ENCODE peak calls at places on chromosomes 5 and 9, in five cellular contexts. S is cardiac muscle cell, N is pancreas, F is tibial nerve, W is sigmoid colon. H is an unnamed sample.

GRCh38 chr5:53779541-53779981 is 219.1 kb downstream of the NDUFS4 start:
- DNase-seq in S (no peak), N (no peak), F (no peak), W (no peak), H (peak; percentile 27)

GRCh38 chr5:60538955-60539866 is 160.8 kb downstream of the DEPDC1B start:
- DNase-seq in S (no peak), N (no peak), F (no peak), W (no peak), H (no peak)

GRCh38 chr5:140840978-140841962 is at the start of gene PCDHA8:
- DNase-seq in S (no peak), N (no peak), F (no peak), W (no peak), H (no peak)

GRCh38 chr5:59218424-59219045 is 635.7 kb downstream of the RAB3C start:
- DNase-seq in S (no peak), N (no peak), F (no peak), W (no peak), H (no peak)

GRCh38 chr5:17381926-17382325 is 116.1 kb upstream of the TAF11L2 start:
- DNase-seq in S (no peak), N (no peak), F (no peak), W (peak; percentile 69), H (peak; percentile 36)

GRCh38 chr9:75451045-75451444 is 362.7 kb downstream of the OSTF1 start:
- DNase-seq in S (no peak), N (no peak), F (no peak), W (no peak), H (no peak)

GRCh38 chr5:167730121-167730520 is 561.3 kb upstream of the WWC1 start:
- DNase-seq in S (no peak), N (no peak), F (no peak), W (no peak), H (no peak)

GRCh38 chr5:94870496-94871214 is 252.2 kb downstream of the SLF1 start:
- DNase-seq in S (no peak), N (no peak), F (no peak), W (no peak), H (no peak)

GRCh38 chr5:93208156-93208895 is 372.7 kb downstream of the NR2F1-AS1 start:
- DNase-seq in S (no peak), N (no peak), F (no peak), W (no peak), H (no peak)

GRCh38 chr9:116516456-116516855 is 170.6 kb upstream of the TRIM32 start:
- DNase-seq in S (no peak), N (no peak), F (no peak), W (no peak), H (no peak)

GRCh38 chr5:180306796-180307195 is 14.9 kb upstream of the MAPK9 start:
- DNase-seq in S (no peak), N (no peak), F (no peak), W (no peak), H (no peak)

GRCh38 chr5:132733499-132734148 is 3.7 kb downstream of the KIF3A start:
- DNase-seq in S (no peak), N (no peak), F (no peak), W (no peak), H (no peak)

GRCh38 chr9:86674475-86674874 is 272.8 kb downstream of the GAS1 start:
- DNase-seq in S (no peak), N (no peak), F (no peak), W (no peak), H (no peak)

GRCh38 chr5:124754206-124754927 is 7.9 kb upstream of the ZNF608 start:
- DNase-seq in S (no peak), N (no peak), F (no peak), W (no peak), H (no peak)

GRCh38 chr9:130635721-130636647 is 28.4 kb upstream of the PRDM12 start:
- DNase-seq in S (no peak), N (no peak), F (no peak), W (no peak), H (no peak)

GRCh38 chr9:108416321-108416720 is 439.5 kb downstream of the ACTL7B start:
- DNase-seq in S (no peak), N (no peak), F (no peak), W (no peak), H (no peak)

GRCh38 chr5:40823459-40823858 is 11.6 kb downstream of the RPL37 start:
- DNase-seq in S (no peak), N (no peak), F (no peak), W (no peak), H (no peak)

GRCh38 chr5:38329132-38329715 is 70.9 kb downstream of the EGFLAM start:
- DNase-seq in S (no peak), N (no peak), F (no peak), W (no peak), H (no peak)

GRCh38 chr9:106697799-106698591 is 165.0 kb upstream of the ZNF462 start:
- DNase-seq in S (peak; percentile 36), N (peak; percentile 68), F (peak; percentile 29), W (peak; percentile 91), H (peak; percentile 84)

GRCh38 chr9:131707050-131707449 is 32.8 kb downstream of the RAPGEF1 start:
- DNase-seq in S (no peak), N (no peak), F (no peak), W (no peak), H (no peak)

GRCh38 chr9:127528407-127529251 is 77.3 kb downstream of the LRSAM1 start:
- DNase-seq in S (peak; percentile 44), N (no peak), F (no peak), W (no peak), H (peak; percentile 41)

GRCh38 chr9:135979472-135980166 is 18.4 kb upstream of the UBAC1 start:
- DNase-seq in S (no peak), N (no peak), F (no peak), W (no peak), H (no peak)

GRCh38 chr5:11261226-11261625 is 500.2 kb upstream of the DAP start:
- DNase-seq in S (no peak), N (no peak), F (no peak), W (no peak), H (no peak)

GRCh38 chr9:106708147-106708838 is 154.7 kb upstream of the ZNF462 start:
- DNase-seq in S (no peak), N (no peak), F (no peak), W (no peak), H (no peak)

GRCh38 chr5:16891043-16891442 is 45.0 kb downstream of the MYO10 start:
- DNase-seq in S (no peak), N (no peak), F (no peak), W (no peak), H (no peak)

GRCh38 chr5:84303315-84303714 is 81.4 kb downstream of the EDIL3 start:
- DNase-seq in S (no peak), N (no peak), F (no peak), W (no peak), H (no peak)

GRCh38 chr9:135521608-135522095 is 412 bp downstream of the LCN1 start:
- DNase-seq in S (no peak), N (no peak), F (no peak), W (peak; percentile 26), H (no peak)

GRCh38 chr5:138936225-138936967 is 61.3 kb upstream of the LRRTM2 start:
- DNase-seq in S (no peak), N (no peak), F (no peak), W (no peak), H (no peak)

GRCh38 chr5:125528881-125529280 is 782.4 kb upstream of the ZNF608 start:
- DNase-seq in S (no peak), N (no peak), F (no peak), W (no peak), H (no peak)

GRCh38 chr9:126935630-126936029 is 21.0 kb downstream of the RALGPS1 start:
- DNase-seq in S (no peak), N (no peak), F (no peak), W (no peak), H (no peak)

GRCh38 chr5:64273276-64273675 is 107.6 kb downstream of the RNF180 start:
- DNase-seq in S (no peak), N (no peak), F (no peak), W (no peak), H (no peak)

DNA sequence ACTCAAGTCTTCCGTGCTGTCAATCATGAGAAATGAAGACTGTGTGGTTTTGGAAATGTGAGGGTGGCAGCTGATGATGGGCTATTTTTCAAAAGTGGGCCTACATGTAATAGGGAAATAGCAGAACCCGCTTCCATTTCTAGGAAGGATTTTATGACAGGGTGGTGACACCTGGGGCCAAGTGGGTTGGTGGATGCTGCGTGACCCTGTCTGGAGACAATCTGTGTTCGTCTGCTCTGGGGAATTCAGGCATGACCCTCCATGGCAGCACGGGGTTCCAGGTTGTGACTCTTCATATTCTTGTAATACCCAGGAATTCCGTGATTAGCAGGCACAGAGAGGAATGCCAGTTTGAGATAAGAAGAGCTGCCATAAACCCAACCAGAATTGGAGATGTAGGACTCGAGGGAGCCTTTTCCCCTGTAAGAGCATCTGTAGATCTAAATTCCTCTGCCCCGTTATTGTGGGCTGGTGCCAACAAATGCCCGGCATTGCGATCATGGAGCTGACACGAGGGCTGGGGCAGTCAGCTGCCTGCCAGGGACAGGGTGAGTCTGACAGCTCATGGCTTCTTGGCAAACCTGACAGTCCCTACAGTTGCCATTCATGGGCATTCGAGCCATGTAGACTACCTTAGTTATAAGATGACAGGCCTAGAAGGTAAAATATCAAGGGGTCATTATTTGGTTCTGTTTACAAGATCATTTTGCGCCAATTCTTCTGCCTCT is 279.7 kb downstream of the GADD45G start:
- DNase-seq in S (no peak), N (no peak), F (no peak), W (peak; percentile 60), H (peak; percentile 62)
- H3K9me3 ChIP-seq in S (no peaks in the 10 kb centered on the region), N (no peaks in the 10 kb centered on the region), F (no peaks in the 10 kb centered on the region), W (no peaks in the 10 kb centered on the region), H (no peaks in the 10 kb centered on the region)

GRCh38 chr5:135048286-135048685 is 14.3 kb upstream of the PITX1 start:
- DNase-seq in S (no peak), N (no peak), F (no peak), W (no peak), H (no peak)

GRCh38 chr5:135047347-135047695 is 13.3 kb upstream of the PITX1 start:
- DNase-seq in S (no peak), N (no peak), F (no peak), W (no peak), H (no peak)

GRCh38 chr5:135042595-135042994 is 8.6 kb upstream of the PITX1 start:
- DNase-seq in S (no peak), N (no peak), F (no peak), W (no peak), H (no peak)

GRCh38 chr5:135046661-135047346 is 12.8 kb upstream of the PITX1 start:
- DNase-seq in S (no peak), N (no peak), F (no peak), W (no peak), H (no peak)

GRCh38 chr5:135045488-135045887 is 11.5 kb upstream of the PITX1 start:
- DNase-seq in S (no peak), N (no peak), F (no peak), W (no peak), H (no peak)
- H3K4me1 ChIP-seq in S (no peaks in the 10 kb centered on the region), N (no peaks in the 10 kb centered on the region), F (no peaks in the 10 kb centered on the region), W (peaks cover 2% of the 10 kb centered on the region), H (no peaks in the 10 kb centered on the region)

DNA sequence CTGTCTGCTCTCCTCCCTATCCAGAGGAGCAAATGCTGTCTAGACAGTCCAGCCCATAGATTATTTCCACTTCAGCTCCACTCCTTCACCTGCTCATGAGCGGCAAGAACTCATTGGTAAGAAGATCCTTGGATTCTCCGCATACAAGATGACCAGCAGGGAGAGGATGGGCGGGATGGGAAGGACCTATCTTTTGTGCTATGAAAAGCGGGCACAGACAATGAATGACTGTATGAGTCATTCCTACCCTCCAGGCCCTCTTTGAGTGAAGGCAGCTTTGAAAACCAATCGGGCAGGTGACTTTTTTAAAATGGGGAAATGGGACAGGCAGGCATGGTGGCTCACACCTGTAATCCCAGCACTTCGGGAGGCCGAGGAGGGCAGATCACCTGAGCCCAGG is 49.4 kb downstream of the SMIM23 start:
- DNase-seq in S (no peak), N (no peak), F (no peak), W (no peak), H (no peak)
- H3K9me3 ChIP-seq in S (no peaks in the 10 kb centered on the region), N (no peaks in the 10 kb centered on the region), F (no peaks in the 10 kb centered on the region), W (no peaks in the 10 kb centered on the region), H (no peaks in the 10 kb centered on the region)

GRCh38 chr5:142686968-142687367 is 1.1 kb upstream of the FGF1 start:
- DNase-seq in S (no peak), N (no peak), F (no peak), W (no peak), H (no peak)
- H3K4me1 ChIP-seq in S (peaks cover 5% of the 10 kb centered on the region), N (no peaks in the 10 kb centered on the region), F (peaks cover 10% of the 10 kb centered on the region), W (peaks cover 26% of the 10 kb centered on the region), H (peaks cover 20% of the 10 kb centered on the region)

H was measured in heart right ventricle.